ENCODE peak calls at places on chromosomes 3 and 15, in four cellular contexts. Y is LHCN-M2, B is aorta, T is nephron progenitor cell. Z is an unnamed sample.

GRCh38 chr3:4584537-4585249 is 91.5 kb downstream of the ITPR1 start:
- DNase-seq in B (no peak), Y (peak; percentile 22), T (no peak), Z (no peak)

GRCh38 chr15:40337597-40337996 is 3.1 kb downstream of the CCDC9B start:
- DNase-seq in Y (no peak), B (peak; percentile 83), T (no peak), Z (no peak)

GRCh38 chr3:37694236-37694635 is 167.4 kb upstream of the CTDSPL start:
- DNase-seq in B (no peak), Y (no peak), T (no peak), Z (no peak)

GRCh38 chr3:53764376-53764775 is 81.8 kb downstream of the CHDH start:
- DNase-seq in Y (no peak), B (no peak), T (no peak), Z (no peak)

GRCh38 chr3:17605032-17605431 is 137.4 kb downstream of the TBC1D5 start:
- DNase-seq in B (no peak), T (no peak), Y (peak; percentile 91), Z (no peak)

GRCh38 chr3:107315136-107315535 is 62.1 kb upstream of the CCDC54 start:
- DNase-seq in B (no peak), Y (peak; percentile 20), T (no peak), Z (no peak)

GRCh38 chr15:101452572-101452971 is 36.9 kb downstream of the PCSK6 start:
- DNase-seq in Y (no peak), T (no peak), B (no peak), Z (no peak)

GRCh38 chr3:45464336-45464809 is 76.0 kb downstream of the LARS2 start:
- DNase-seq in B (no peak), T (peak; percentile 70), Y (no peak), Z (no peak)

GRCh38 chr3:173993299-173993698 is 595.8 kb downstream of the NLGN1 start:
- DNase-seq in T (no peak), Y (peak; percentile 57), B (no peak), Z (peak; percentile 34)